ENCODE peak calls at places on chromosomes 11 and 22, in four cellular contexts. One of them, this sample, is unnamed.

GRCh38 chr22:35568751-35569725 is 28.4 kb downstream of the RASD2 start:
- DNase-seq in LoVo: peak
- DNase-seq in anterior cingulate cortex: no peak
- DNase-seq in H4: no peak
- DNase-seq in this sample: peak

GRCh38 chr11:94402355-94402754 is 1.1 kb upstream of the GPR83 start:
- DNase-seq in LoVo: no peak
- DNase-seq in anterior cingulate cortex: no peak
- DNase-seq in H4: no peak
- DNase-seq in this sample: no peak

GRCh38 chr11:61639816-61640443 is 40.3 kb upstream of the DAGLA start:
- DNase-seq in LoVo: no peak
- DNase-seq in anterior cingulate cortex: no peak
- DNase-seq in H4: peak
- DNase-seq in this sample: no peak

GRCh38 chr11:97140885-97141494 is 751.2 kb downstream of the JRKL start:
- DNase-seq in LoVo: peak
- DNase-seq in anterior cingulate cortex: no peak
- DNase-seq in H4: peak
- DNase-seq in this sample: peak

GRCh38 chr11:115711021-115711420 is 206.8 kb upstream of the CADM1 start:
- DNase-seq in LoVo: no peak
- DNase-seq in anterior cingulate cortex: no peak
- DNase-seq in H4: no peak
- DNase-seq in this sample: no peak

GRCh38 chr11:74035264-74035663 is 26.4 kb upstream of the UCP3 start:
- DNase-seq in LoVo: no peak
- DNase-seq in anterior cingulate cortex: no peak
- DNase-seq in H4: no peak
- DNase-seq in this sample: no peak

GRCh38 chr11:22349446-22349845 is 11.3 kb downstream of the SLC17A6 start:
- DNase-seq in LoVo: no peak
- DNase-seq in anterior cingulate cortex: no peak
- DNase-seq in H4: no peak
- DNase-seq in this sample: no peak

GRCh38 chr11:132402056-132402684 is 1031.8 kb downstream of the NTM start:
- DNase-seq in LoVo: no peak
- DNase-seq in anterior cingulate cortex: peak
- DNase-seq in H4: peak
- DNase-seq in this sample: no peak

GRCh38 chr11:70327717-70328116 is 57.2 kb downstream of the PPFIA1 start:
- DNase-seq in LoVo: no peak
- DNase-seq in anterior cingulate cortex: no peak
- DNase-seq in H4: no peak
- DNase-seq in this sample: no peak

GRCh38 chr11:2480874-2481220 is 36.0 kb downstream of the KCNQ1 start:
- DNase-seq in LoVo: no peak
- DNase-seq in anterior cingulate cortex: no peak
- DNase-seq in H4: no peak
- DNase-seq in this sample: no peak

GRCh38 chr11:40306938-40307548 is 1152.4 kb downstream of the LRRC4C start:
- DNase-seq in LoVo: peak
- DNase-seq in anterior cingulate cortex: no peak
- DNase-seq in H4: peak
- DNase-seq in this sample: peak

GRCh38 chr22:21725956-21726649 is 9.5 kb downstream of the YPEL1 start:
- DNase-seq in LoVo: no peak
- DNase-seq in anterior cingulate cortex: no peak
- DNase-seq in H4: no peak
- DNase-seq in this sample: no peak

GRCh38 chr11:35962373-35963138 is 18.7 kb downstream of the LDLRAD3 start:
- DNase-seq in LoVo: no peak
- DNase-seq in anterior cingulate cortex: no peak
- DNase-seq in H4: no peak
- DNase-seq in this sample: no peak

GRCh38 chr11:118705796-118706545 is 26.5 kb upstream of the TREH start:
- DNase-seq in LoVo: no peak
- DNase-seq in anterior cingulate cortex: peak
- DNase-seq in H4: no peak
- DNase-seq in this sample: no peak

GRCh38 chr11:65781962-65782815 is 1.4 kb upstream of the AP5B1 start:
- DNase-seq in LoVo: no peak
- DNase-seq in anterior cingulate cortex: no peak
- DNase-seq in H4: no peak
- DNase-seq in this sample: no peak

GRCh38 chr11:132909016-132909606 is 623.2 kb downstream of the OPCML start:
- DNase-seq in LoVo: no peak
- DNase-seq in anterior cingulate cortex: no peak
- DNase-seq in H4: no peak
- DNase-seq in this sample: no peak

GRCh38 chr11:71268706-71269321 is 16.4 kb upstream of the SHANK2 start:
- DNase-seq in LoVo: no peak
- DNase-seq in anterior cingulate cortex: no peak
- DNase-seq in H4: no peak
- DNase-seq in this sample: no peak

GRCh38 chr11:83545911-83546310 is 259.7 kb upstream of the CCDC90B start:
- DNase-seq in LoVo: no peak
- DNase-seq in anterior cingulate cortex: peak
- DNase-seq in H4: no peak
- DNase-seq in this sample: no peak

GRCh38 chr22:18044548-18045271 is 20.3 kb upstream of the MICAL3 start:
- DNase-seq in LoVo: no peak
- DNase-seq in anterior cingulate cortex: peak
- DNase-seq in H4: no peak
- DNase-seq in this sample: no peak

GRCh38 chr11:3109921-3110706 is 52.9 kb upstream of the CARS1 start:
- DNase-seq in LoVo: no peak
- DNase-seq in anterior cingulate cortex: no peak
- DNase-seq in H4: no peak
- DNase-seq in this sample: peak

GRCh38 chr22:16958475-16958874 is 49.5 kb downstream of the GAB4 start:
- DNase-seq in LoVo: no peak
- DNase-seq in anterior cingulate cortex: no peak
- DNase-seq in H4: no peak
- DNase-seq in this sample: no peak

GRCh38 chr11:96136623-96137313 is 206.2 kb downstream of the MAML2 start:
- DNase-seq in LoVo: no peak
- DNase-seq in anterior cingulate cortex: no peak
- DNase-seq in H4: no peak
- DNase-seq in this sample: no peak

This sample was measured in A172.